ENCODE peak calls at places on chromosomes 13 and 19, in five cellular contexts. W is neuronal stem cell; L is activated naive CD4-positive, alpha-beta T cell treated with anti-CD3 and anti-CD28 coated beads, Interleukin-2, amount 50 U/mL, for 72 hours; N is naive thymus-derived CD8-positive, alpha-beta T cell; T is Ammon's horn. H is an unnamed sample.

GRCh38 chr13:90272356-90272755 is 1075.1 kb upstream of the MIR17HG start:
- DNase-seq in W (no peak), T (no peak), N (no peak), L (no peak), H (no peak)

GRCh38 chr19:3544742-3545668 is 6.0 kb downstream of the TEKTIP1 start:
- DNase-seq in L (peak), T (peak), N (peak), W (peak), H (peak)

GRCh38 chr13:111216166-111216960 is 101.3 kb downstream of the ARHGEF7 start:
- DNase-seq in N (peak), L (no peak), T (no peak), W (peak), H (peak)

GRCh38 chr19:2268480-2268830 is 12.2 kb upstream of the JSRP1 start:
- DNase-seq in W (no peak), N (no peak), T (no peak), L (no peak), H (no peak)

GRCh38 chr13:99774644-99775043 is 196.9 kb downstream of the ZIC5 start:
- DNase-seq in T (no peak), N (no peak), L (no peak), W (no peak), H (no peak)

GRCh38 chr19:7618771-7619510 is 10.4 kb downstream of the XAB2 start:
- DNase-seq in T (peak), L (no peak), W (no peak), N (no peak), H (no peak)

GRCh38 chr19:53525922-53526321 is 12.0 kb upstream of the ZNF331 start:
- DNase-seq in L (no peak), W (no peak), N (no peak), T (no peak), H (no peak)

GRCh38 chr13:110106726-110107125 is 200.2 kb downstream of the COL4A1 start:
- DNase-seq in L (no peak), W (no peak), N (no peak), T (peak), H (no peak)

GRCh38 chr19:49997709-49998108 is 27.5 kb downstream of the VRK3 start:
- DNase-seq in N (no peak), T (peak), L (no peak), W (no peak), H (no peak)

GRCh38 chr13:72258340-72258981 is 391.5 kb upstream of the DACH1 start:
- DNase-seq in T (no peak), L (no peak), N (no peak), W (no peak), H (no peak)

GRCh38 chr13:53781941-53782340 is 753.3 kb downstream of the OLFM4 start:
- DNase-seq in N (no peak), L (no peak), T (no peak), W (peak), H (no peak)

GRCh38 chr13:49248433-49249002 is 793 bp downstream of the CDADC1 start:
- DNase-seq in T (no peak), N (no peak), W (peak), L (no peak), H (peak)

GRCh38 chr19:19336597-19336996 is 16.0 kb downstream of the MAU2 start:
- DNase-seq in N (no peak), W (no peak), T (no peak), L (no peak), H (no peak)

GRCh38 chr19:9849786-9850185 is 14.7 kb downstream of the PIN1 start:
- DNase-seq in N (no peak), L (no peak), T (no peak), W (no peak), H (no peak)

GRCh38 chr13:33815011-33815550 is 2.9 kb upstream of the RFC3 start:
- DNase-seq in W (no peak), N (no peak), L (no peak), T (no peak), H (no peak)

GRCh38 chr19:44303976-44304568 is 753 bp downstream of the ZNF235 start:
- DNase-seq in T (no peak), W (peak), L (no peak), N (no peak), H (no peak)

GRCh38 chr13:76879211-76879875 is 6.9 kb downstream of the KCTD12 start:
- DNase-seq in W (no peak), N (peak), T (peak), L (peak), H (peak)

GRCh38 chr13:71240906-71241305 is 626.1 kb downstream of the DACH1 start:
- DNase-seq in N (no peak), L (no peak), W (no peak), T (peak), H (no peak)

GRCh38 chr19:49451430-49452181 is at the start of gene PIH1D1:
- DNase-seq in N (peak), L (peak), T (peak), W (peak), H (peak)

GRCh38 chr13:110319774-110320509 is 12.9 kb downstream of the COL4A2 start:
- DNase-seq in L (peak), T (no peak), N (no peak), W (no peak), H (no peak)

GRCh38 chr19:5895890-5896289 is 7.7 kb downstream of the NDUFA11 start:
- DNase-seq in W (no peak), T (no peak), N (no peak), L (no peak), H (no peak)

GRCh38 chr19:30696514-30696913 is 324.3 kb downstream of the ZNF536 start:
- DNase-seq in W (no peak), N (no peak), T (no peak), L (no peak), H (no peak)